ENCODE peak calls at places on chromosomes 6 and 20, in nine cellular contexts. M is gastrocnemius medialis, R is pulmonary artery endothelial cell, P is T47D, K is mesendoderm, T is NCI-H2029, F is AG04450, D is AG09319, V is NCI-H460. U is an unnamed sample.

GRCh38 chr20:46359233-46359751 is 47.1 kb downstream of the ELMO2 start:
- DNase-seq in M (peak; percentile 47), R (no peak), P (no peak), K (no peak), T (no peak), F (no peak), D (no peak), V (no peak), U (no peak)

GRCh38 chr6:151071295-151071694 is 168.5 kb upstream of the AKAP12 start:
- DNase-seq in M (no peak), R (peak; percentile 55), P (no peak), K (no peak), T (no peak), F (peak; percentile 30), D (peak; percentile 74), V (no peak), U (no peak)

GRCh38 chr6:33670086-33670660 is 41.3 kb downstream of the UQCC2 start:
- DNase-seq in M (no peak), R (no peak), P (no peak), K (no peak), T (no peak), F (no peak), D (no peak), V (no peak), U (no peak)

GRCh38 chr6:140051521-140052455 is 677.3 kb upstream of the CITED2 start:
- DNase-seq in M (no peak), R (no peak), P (no peak), K (no peak), T (no peak), F (peak; percentile 88), D (no peak), V (peak; percentile 71), U (peak; percentile 21)

GRCh38 chr6:50829898-50830439 is 11.3 kb downstream of the TFAP2B start:
- DNase-seq in M (no peak), R (no peak), P (no peak), K (no peak), T (no peak), F (no peak), D (no peak), V (no peak), U (no peak)

GRCh38 chr6:132604635-132605150 is 15.2 kb upstream of the TAAR5 start:
- DNase-seq in M (no peak), R (no peak), P (no peak), K (no peak), T (no peak), F (no peak), D (no peak), V (no peak), U (peak; percentile 76)

GRCh38 chr6:38612386-38612965 is 27.3 kb downstream of the BTBD9 start:
- DNase-seq in M (no peak), R (no peak), P (no peak), K (peak; percentile 20), T (no peak), F (peak; percentile 21), D (peak; percentile 40), V (no peak), U (no peak)

GRCh38 chr20:48841196-48841860 is 13.5 kb upstream of the PREX1 start:
- DNase-seq in M (no peak), R (no peak), P (no peak), K (no peak), T (no peak), F (no peak), D (no peak), V (no peak), U (no peak)

GRCh38 chr20:37882961-37883712 is 19.8 kb upstream of the VSTM2L start:
- DNase-seq in M (no peak), R (no peak), P (no peak), K (no peak), T (no peak), F (no peak), D (no peak), V (no peak), U (no peak)

GRCh38 chr20:50194831-50195523 is 4.3 kb downstream of the CEBPB start:
- DNase-seq in M (peak; percentile 28), R (no peak), P (no peak), K (peak; percentile 53), T (no peak), F (no peak), D (no peak), V (no peak), U (peak; percentile 22)

GRCh38 chr20:57871237-57871632 is 161.4 kb upstream of the PMEPA1 start:
- DNase-seq in M (no peak), R (no peak), P (no peak), K (no peak), T (no peak), F (no peak), D (no peak), V (no peak), U (no peak)

GRCh38 chr20:2754426-2754825 is 46.0 kb downstream of the CPXM1 start:
- DNase-seq in M (no peak), R (no peak), P (no peak), K (no peak), T (no peak), F (no peak), D (no peak), V (no peak), U (no peak)

GRCh38 chr6:170289108-170289931 is 1.6 kb downstream of the DLL1 start:
- DNase-seq in M (no peak), R (no peak), P (no peak), K (no peak), T (no peak), F (no peak), D (no peak), V (no peak), U (peak; percentile 20)

GRCh38 chr6:35640017-35640664 is 48.6 kb downstream of the FKBP5 start:
- DNase-seq in M (no peak), R (no peak), P (no peak), K (no peak), T (no peak), F (no peak), D (peak; percentile 32), V (no peak), U (no peak)

GRCh38 chr6:90369024-90369519 is 72.4 kb upstream of the BACH2 start:
- DNase-seq in M (peak; percentile 69), R (peak; percentile 98), P (peak; percentile 92), K (peak; percentile 98), T (no peak), F (peak; percentile 100), D (peak; percentile 98), V (peak; percentile 95), U (no peak)

GRCh38 chr6:50962213-50962759 is 143.6 kb downstream of the TFAP2B start:
- DNase-seq in M (no peak), R (no peak), P (no peak), K (no peak), T (no peak), F (no peak), D (no peak), V (no peak), U (no peak)

U was measured in NCI-H524.